ENCODE peak calls at places on chromosomes 7 and 10, in four cellular contexts. One of them, this sample, is unnamed.

GRCh38 chr10:99532687-99533495 is at the start of gene NKX2-3:
- DNase-seq in activated CD8-positive, alpha-beta memory T cell treated with anti-CD3 and anti-CD28 coated beads for 24 hours: no peak
- DNase-seq in AG09319: no peak
- DNase-seq in stimulated activated CD8-positive, alpha-beta memory T cell treated with anti-CD3 and anti-CD28 coated beads, Interleukin-15, amount 100 ng/mL, for 24 hours: no peak
- DNase-seq in this sample: no peak

GRCh38 chr7:16755397-16755796 is 1.8 kb downstream of the TSPAN13 start:
- DNase-seq in activated CD8-positive, alpha-beta memory T cell treated with anti-CD3 and anti-CD28 coated beads for 24 hours: no peak
- DNase-seq in AG09319: no peak
- DNase-seq in stimulated activated CD8-positive, alpha-beta memory T cell treated with anti-CD3 and anti-CD28 coated beads, Interleukin-15, amount 100 ng/mL, for 24 hours: no peak
- DNase-seq in this sample: no peak

GRCh38 chr7:8177109-8177933 is 84.6 kb downstream of the ICA1 start:
- DNase-seq in activated CD8-positive, alpha-beta memory T cell treated with anti-CD3 and anti-CD28 coated beads for 24 hours: no peak
- DNase-seq in AG09319: no peak
- DNase-seq in stimulated activated CD8-positive, alpha-beta memory T cell treated with anti-CD3 and anti-CD28 coated beads, Interleukin-15, amount 100 ng/mL, for 24 hours: no peak
- DNase-seq in this sample: no peak

GRCh38 chr10:120514035-120514620 is 57.1 kb downstream of the PLPP4 start:
- DNase-seq in activated CD8-positive, alpha-beta memory T cell treated with anti-CD3 and anti-CD28 coated beads for 24 hours: no peak
- DNase-seq in AG09319: no peak
- DNase-seq in stimulated activated CD8-positive, alpha-beta memory T cell treated with anti-CD3 and anti-CD28 coated beads, Interleukin-15, amount 100 ng/mL, for 24 hours: no peak
- DNase-seq in this sample: peak

GRCh38 chr7:70797109-70797514 is 334.8 kb upstream of the GALNT17 start:
- DNase-seq in activated CD8-positive, alpha-beta memory T cell treated with anti-CD3 and anti-CD28 coated beads for 24 hours: no peak
- DNase-seq in AG09319: no peak
- DNase-seq in stimulated activated CD8-positive, alpha-beta memory T cell treated with anti-CD3 and anti-CD28 coated beads, Interleukin-15, amount 100 ng/mL, for 24 hours: no peak
- DNase-seq in this sample: no peak

GRCh38 chr7:128914566-128915151 is 4.2 kb upstream of the KCP start:
- DNase-seq in activated CD8-positive, alpha-beta memory T cell treated with anti-CD3 and anti-CD28 coated beads for 24 hours: no peak
- DNase-seq in AG09319: no peak
- DNase-seq in stimulated activated CD8-positive, alpha-beta memory T cell treated with anti-CD3 and anti-CD28 coated beads, Interleukin-15, amount 100 ng/mL, for 24 hours: no peak
- DNase-seq in this sample: no peak

GRCh38 chr7:103560136-103560535 is 114.1 kb upstream of the SLC26A5 start:
- DNase-seq in activated CD8-positive, alpha-beta memory T cell treated with anti-CD3 and anti-CD28 coated beads for 24 hours: no peak
- DNase-seq in AG09319: no peak
- DNase-seq in stimulated activated CD8-positive, alpha-beta memory T cell treated with anti-CD3 and anti-CD28 coated beads, Interleukin-15, amount 100 ng/mL, for 24 hours: no peak
- DNase-seq in this sample: no peak

GRCh38 chr10:12531305-12531738 is 182.0 kb downstream of the CAMK1D start:
- DNase-seq in activated CD8-positive, alpha-beta memory T cell treated with anti-CD3 and anti-CD28 coated beads for 24 hours: peak
- DNase-seq in AG09319: no peak
- DNase-seq in stimulated activated CD8-positive, alpha-beta memory T cell treated with anti-CD3 and anti-CD28 coated beads, Interleukin-15, amount 100 ng/mL, for 24 hours: no peak
- DNase-seq in this sample: no peak

GRCh38 chr10:13414855-13415254 is 66.8 kb upstream of the SEPHS1 start:
- DNase-seq in activated CD8-positive, alpha-beta memory T cell treated with anti-CD3 and anti-CD28 coated beads for 24 hours: no peak
- DNase-seq in AG09319: no peak
- DNase-seq in stimulated activated CD8-positive, alpha-beta memory T cell treated with anti-CD3 and anti-CD28 coated beads, Interleukin-15, amount 100 ng/mL, for 24 hours: no peak
- DNase-seq in this sample: no peak

GRCh38 chr10:71222541-71223364 is 10.4 kb downstream of the UNC5B start:
- DNase-seq in activated CD8-positive, alpha-beta memory T cell treated with anti-CD3 and anti-CD28 coated beads for 24 hours: no peak
- DNase-seq in AG09319: no peak
- DNase-seq in stimulated activated CD8-positive, alpha-beta memory T cell treated with anti-CD3 and anti-CD28 coated beads, Interleukin-15, amount 100 ng/mL, for 24 hours: no peak
- DNase-seq in this sample: no peak

GRCh38 chr7:37352974-37353948 is 95.4 kb downstream of the ELMO1 start:
- DNase-seq in activated CD8-positive, alpha-beta memory T cell treated with anti-CD3 and anti-CD28 coated beads for 24 hours: peak
- DNase-seq in AG09319: no peak
- DNase-seq in stimulated activated CD8-positive, alpha-beta memory T cell treated with anti-CD3 and anti-CD28 coated beads, Interleukin-15, amount 100 ng/mL, for 24 hours: no peak
- DNase-seq in this sample: no peak

GRCh38 chr10:73042130-73042529 is 54.5 kb downstream of the P4HA1 start:
- DNase-seq in activated CD8-positive, alpha-beta memory T cell treated with anti-CD3 and anti-CD28 coated beads for 24 hours: no peak
- DNase-seq in AG09319: no peak
- DNase-seq in stimulated activated CD8-positive, alpha-beta memory T cell treated with anti-CD3 and anti-CD28 coated beads, Interleukin-15, amount 100 ng/mL, for 24 hours: no peak
- DNase-seq in this sample: no peak

GRCh38 chr10:131514454-131514853 is 202.9 kb upstream of the TCERG1L start:
- DNase-seq in activated CD8-positive, alpha-beta memory T cell treated with anti-CD3 and anti-CD28 coated beads for 24 hours: no peak
- DNase-seq in AG09319: no peak
- DNase-seq in stimulated activated CD8-positive, alpha-beta memory T cell treated with anti-CD3 and anti-CD28 coated beads, Interleukin-15, amount 100 ng/mL, for 24 hours: no peak
- DNase-seq in this sample: no peak

GRCh38 chr10:6388261-6388893 is 185.6 kb downstream of the PFKFB3 start:
- DNase-seq in activated CD8-positive, alpha-beta memory T cell treated with anti-CD3 and anti-CD28 coated beads for 24 hours: no peak
- DNase-seq in AG09319: no peak
- DNase-seq in stimulated activated CD8-positive, alpha-beta memory T cell treated with anti-CD3 and anti-CD28 coated beads, Interleukin-15, amount 100 ng/mL, for 24 hours: no peak
- DNase-seq in this sample: no peak

GRCh38 chr10:98610855-98611254 is 164.1 kb upstream of the HPS1 start:
- DNase-seq in activated CD8-positive, alpha-beta memory T cell treated with anti-CD3 and anti-CD28 coated beads for 24 hours: no peak
- DNase-seq in AG09319: no peak
- DNase-seq in stimulated activated CD8-positive, alpha-beta memory T cell treated with anti-CD3 and anti-CD28 coated beads, Interleukin-15, amount 100 ng/mL, for 24 hours: no peak
- DNase-seq in this sample: no peak

GRCh38 chr7:154202002-154202401 is 149.8 kb downstream of the DPP6 start:
- DNase-seq in activated CD8-positive, alpha-beta memory T cell treated with anti-CD3 and anti-CD28 coated beads for 24 hours: no peak
- DNase-seq in AG09319: no peak
- DNase-seq in stimulated activated CD8-positive, alpha-beta memory T cell treated with anti-CD3 and anti-CD28 coated beads, Interleukin-15, amount 100 ng/mL, for 24 hours: no peak
- DNase-seq in this sample: no peak

GRCh38 chr10:43354325-43354635 is 17.2 kb upstream of the FXYD4 start:
- DNase-seq in activated CD8-positive, alpha-beta memory T cell treated with anti-CD3 and anti-CD28 coated beads for 24 hours: no peak
- DNase-seq in AG09319: no peak
- DNase-seq in stimulated activated CD8-positive, alpha-beta memory T cell treated with anti-CD3 and anti-CD28 coated beads, Interleukin-15, amount 100 ng/mL, for 24 hours: no peak
- DNase-seq in this sample: no peak